ENCODE peak calls at places on chromosomes 5 and 9, in six cellular contexts. One of them, this sample, is unnamed.
A peak's percentile ranks its signal among the peaks of the same experiment; 100 is the strongest.

GRCh38 chr9:92324889-92325268 is 271 bp downstream of the NOL8 start:
- DNase-seq in tibial nerve: no peak
- DNase-seq in cardiac fibroblast: no peak
- DNase-seq in right cardiac atrium: no peak
- DNase-seq in psoas muscle: no peak
- DNase-seq in COR-L47: no peak
- DNase-seq in this sample: no peak

GRCh38 chr9:93028448-93029006 is 30.0 kb upstream of the SUSD3 start:
- DNase-seq in tibial nerve: no peak
- DNase-seq in cardiac fibroblast: peak; percentile 22
- DNase-seq in right cardiac atrium: no peak
- DNase-seq in psoas muscle: no peak
- DNase-seq in COR-L47: peak; percentile 11
- DNase-seq in this sample: no peak

GRCh38 chr5:154860123-154860522 is 1.7 kb downstream of the CNOT8 start:
- DNase-seq in tibial nerve: no peak
- DNase-seq in cardiac fibroblast: peak; percentile 78
- DNase-seq in right cardiac atrium: peak; percentile 45
- DNase-seq in psoas muscle: peak; percentile 56
- DNase-seq in COR-L47: no peak
- DNase-seq in this sample: peak; percentile 42

GRCh38 chr9:86329649-86330048 is 24.6 kb downstream of the TUT7 start:
- DNase-seq in tibial nerve: no peak
- DNase-seq in cardiac fibroblast: no peak
- DNase-seq in right cardiac atrium: no peak
- DNase-seq in psoas muscle: no peak
- DNase-seq in COR-L47: no peak
- DNase-seq in this sample: no peak

GRCh38 chr5:1568201-1568979 is 44.6 kb upstream of the LPCAT1 start:
- DNase-seq in tibial nerve: no peak
- DNase-seq in cardiac fibroblast: peak; percentile 96
- DNase-seq in right cardiac atrium: no peak
- DNase-seq in psoas muscle: no peak
- DNase-seq in COR-L47: no peak
- DNase-seq in this sample: peak; percentile 85

GRCh38 chr5:52774005-52774410 is 13.7 kb upstream of the ITGA1 start:
- DNase-seq in tibial nerve: no peak
- DNase-seq in cardiac fibroblast: no peak
- DNase-seq in right cardiac atrium: no peak
- DNase-seq in psoas muscle: no peak
- DNase-seq in COR-L47: no peak
- DNase-seq in this sample: no peak

GRCh38 chr9:70034292-70034711 is 9.3 kb upstream of the MAMDC2 start:
- DNase-seq in tibial nerve: no peak
- DNase-seq in cardiac fibroblast: peak; percentile 70
- DNase-seq in right cardiac atrium: no peak
- DNase-seq in psoas muscle: no peak
- DNase-seq in COR-L47: peak; percentile 81
- DNase-seq in this sample: peak; percentile 64

GRCh38 chr5:38845555-38846378 is at the start of gene OSMR:
- DNase-seq in tibial nerve: peak; percentile 81
- DNase-seq in cardiac fibroblast: peak; percentile 99
- DNase-seq in right cardiac atrium: peak; percentile 97
- DNase-seq in psoas muscle: peak; percentile 93
- DNase-seq in COR-L47: no peak
- DNase-seq in this sample: peak; percentile 99

GRCh38 chr9:132136151-132136892 is 25.5 kb upstream of the NTNG2 start:
- DNase-seq in tibial nerve: no peak
- DNase-seq in cardiac fibroblast: no peak
- DNase-seq in right cardiac atrium: no peak
- DNase-seq in psoas muscle: no peak
- DNase-seq in COR-L47: no peak
- DNase-seq in this sample: no peak

GRCh38 chr5:82365744-82366228 is 87.6 kb upstream of the RPS23 start:
- DNase-seq in tibial nerve: no peak
- DNase-seq in cardiac fibroblast: peak; percentile 92
- DNase-seq in right cardiac atrium: no peak
- DNase-seq in psoas muscle: no peak
- DNase-seq in COR-L47: no peak
- DNase-seq in this sample: peak; percentile 44

GRCh38 chr5:36569456-36569855 is 37.0 kb upstream of the SLC1A3 start:
- DNase-seq in tibial nerve: peak; percentile 40
- DNase-seq in cardiac fibroblast: peak; percentile 59
- DNase-seq in right cardiac atrium: peak; percentile 31
- DNase-seq in psoas muscle: no peak
- DNase-seq in COR-L47: no peak
- DNase-seq in this sample: peak; percentile 76

GRCh38 chr9:132381966-132382541 is 24.6 kb downstream of the TTF1 start:
- DNase-seq in tibial nerve: no peak
- DNase-seq in cardiac fibroblast: no peak
- DNase-seq in right cardiac atrium: no peak
- DNase-seq in psoas muscle: no peak
- DNase-seq in COR-L47: no peak
- DNase-seq in this sample: no peak

GRCh38 chr5:149404746-149405549 is 25.9 kb upstream of the IL17B start:
- DNase-seq in tibial nerve: no peak
- DNase-seq in cardiac fibroblast: peak; percentile 87
- DNase-seq in right cardiac atrium: no peak
- DNase-seq in psoas muscle: no peak
- DNase-seq in COR-L47: no peak
- DNase-seq in this sample: peak; percentile 57

GRCh38 chr5:38824821-38825220 is 21.0 kb upstream of the OSMR start:
- DNase-seq in tibial nerve: no peak
- DNase-seq in cardiac fibroblast: no peak
- DNase-seq in right cardiac atrium: no peak
- DNase-seq in psoas muscle: no peak
- DNase-seq in COR-L47: no peak
- DNase-seq in this sample: no peak

GRCh38 chr5:40479939-40480338 is 199.8 kb upstream of the PTGER4 start:
- DNase-seq in tibial nerve: no peak
- DNase-seq in cardiac fibroblast: no peak
- DNase-seq in right cardiac atrium: no peak
- DNase-seq in psoas muscle: no peak
- DNase-seq in COR-L47: no peak
- DNase-seq in this sample: no peak

GRCh38 chr9:34929506-34930102 is 28.5 kb upstream of the PHF24 start:
- DNase-seq in tibial nerve: no peak
- DNase-seq in cardiac fibroblast: peak; percentile 26
- DNase-seq in right cardiac atrium: no peak
- DNase-seq in psoas muscle: no peak
- DNase-seq in COR-L47: peak; percentile 54
- DNase-seq in this sample: peak; percentile 27

GRCh38 chr5:64594025-64594424 is 88.2 kb downstream of the RGS7BP start:
- DNase-seq in tibial nerve: no peak
- DNase-seq in cardiac fibroblast: no peak
- DNase-seq in right cardiac atrium: no peak
- DNase-seq in psoas muscle: no peak
- DNase-seq in COR-L47: no peak
- DNase-seq in this sample: no peak

GRCh38 chr9:93182572-93182971 is 1.4 kb upstream of the WNK2 start:
- DNase-seq in tibial nerve: no peak
- DNase-seq in cardiac fibroblast: no peak
- DNase-seq in right cardiac atrium: no peak
- DNase-seq in psoas muscle: no peak
- DNase-seq in COR-L47: no peak
- DNase-seq in this sample: no peak

GRCh38 chr9:15999422-16000339 is 446.8 kb downstream of the CCDC171 start:
- DNase-seq in tibial nerve: no peak
- DNase-seq in cardiac fibroblast: peak; percentile 98
- DNase-seq in right cardiac atrium: no peak
- DNase-seq in psoas muscle: no peak
- DNase-seq in COR-L47: no peak
- DNase-seq in this sample: peak; percentile 64

GRCh38 chr5:13660072-13660471 is 284.4 kb downstream of the DNAH5 start:
- DNase-seq in tibial nerve: no peak
- DNase-seq in cardiac fibroblast: peak; percentile 16
- DNase-seq in right cardiac atrium: no peak
- DNase-seq in psoas muscle: no peak
- DNase-seq in COR-L47: peak; percentile 20
- DNase-seq in this sample: peak; percentile 21

GRCh38 chr9:81455417-81455816 is 233.9 kb downstream of the TLE1 start:
- DNase-seq in tibial nerve: no peak
- DNase-seq in cardiac fibroblast: no peak
- DNase-seq in right cardiac atrium: no peak
- DNase-seq in psoas muscle: no peak
- DNase-seq in COR-L47: no peak
- DNase-seq in this sample: peak; percentile 18

GRCh38 chr5:159533197-159533596 is 202.9 kb upstream of the IL12B start:
- DNase-seq in tibial nerve: no peak
- DNase-seq in cardiac fibroblast: peak; percentile 56
- DNase-seq in right cardiac atrium: no peak
- DNase-seq in psoas muscle: no peak
- DNase-seq in COR-L47: no peak
- DNase-seq in this sample: peak; percentile 34

GRCh38 chr5:66565878-66566277 is 30.3 kb upstream of the MAST4 start:
- DNase-seq in tibial nerve: no peak
- DNase-seq in cardiac fibroblast: no peak
- DNase-seq in right cardiac atrium: no peak
- DNase-seq in psoas muscle: no peak
- DNase-seq in COR-L47: no peak
- DNase-seq in this sample: no peak

This sample was measured in astrocyte of the hippocampus.